ENCODE peak calls at places on chromosome 7, in four cellular contexts. One of them, this sample, is unnamed.
A peak's percentile ranks its signal among the peaks of the same experiment; 100 is the strongest.

GRCh38 chr7:50838675-50839377 is 56.1 kb upstream of the GRB10 start:
- DNase-seq in GM23338: no peak
- DNase-seq in CD8-positive, alpha-beta T cell: no peak
- DNase-seq in uterus: no peak
- DNase-seq in this sample: no peak

GRCh38 chr7:159019111-159019510 is 125.6 kb downstream of the VIPR2 start:
- DNase-seq in GM23338: no peak
- DNase-seq in CD8-positive, alpha-beta T cell: no peak
- DNase-seq in uterus: no peak
- DNase-seq in this sample: no peak

GRCh38 chr7:78968951-78969350 is 484.5 kb downstream of the MAGI2 start:
- DNase-seq in GM23338: peak; percentile 51
- DNase-seq in CD8-positive, alpha-beta T cell: no peak
- DNase-seq in uterus: no peak
- DNase-seq in this sample: no peak

GRCh38 chr7:157539521-157539920 is 202.7 kb downstream of the DNAJB6 start:
- DNase-seq in GM23338: no peak
- DNase-seq in CD8-positive, alpha-beta T cell: no peak
- DNase-seq in uterus: no peak
- DNase-seq in this sample: no peak

GRCh38 chr7:151923097-151923876 is 33.0 kb upstream of the GALNTL5 start:
- DNase-seq in GM23338: no peak
- DNase-seq in CD8-positive, alpha-beta T cell: no peak
- DNase-seq in uterus: no peak
- DNase-seq in this sample: no peak

GRCh38 chr7:135773451-135773850 is 24.8 kb upstream of the FAM180A start:
- DNase-seq in GM23338: no peak
- DNase-seq in CD8-positive, alpha-beta T cell: no peak
- DNase-seq in uterus: no peak
- DNase-seq in this sample: no peak

GRCh38 chr7:146208484-146208883 is 91.9 kb downstream of the CNTNAP2 start:
- DNase-seq in GM23338: no peak
- DNase-seq in CD8-positive, alpha-beta T cell: no peak
- DNase-seq in uterus: no peak
- DNase-seq in this sample: no peak

GRCh38 chr7:15305002-15305600 is 256.7 kb downstream of the AGMO start:
- DNase-seq in GM23338: peak; percentile 77
- DNase-seq in CD8-positive, alpha-beta T cell: no peak
- DNase-seq in uterus: no peak
- DNase-seq in this sample: no peak

GRCh38 chr7:36128448-36129047 is 24.5 kb upstream of the EEPD1 start:
- DNase-seq in GM23338: peak; percentile 59
- DNase-seq in CD8-positive, alpha-beta T cell: no peak
- DNase-seq in uterus: peak; percentile 82
- DNase-seq in this sample: no peak

GRCh38 chr7:131538071-131538790 is 18.2 kb downstream of the PODXL start:
- DNase-seq in GM23338: peak; percentile 61
- DNase-seq in CD8-positive, alpha-beta T cell: no peak
- DNase-seq in uterus: no peak
- DNase-seq in this sample: no peak

GRCh38 chr7:34296663-34297062 is 361.4 kb upstream of the NPSR1 start:
- DNase-seq in GM23338: no peak
- DNase-seq in CD8-positive, alpha-beta T cell: no peak
- DNase-seq in uterus: no peak
- DNase-seq in this sample: no peak

GRCh38 chr7:27991006-27991528 is 189.5 kb downstream of the JAZF1 start:
- DNase-seq in GM23338: no peak
- DNase-seq in CD8-positive, alpha-beta T cell: no peak
- DNase-seq in uterus: no peak
- DNase-seq in this sample: no peak

GRCh38 chr7:45178241-45179225 is 20.9 kb downstream of the RAMP3 start:
- DNase-seq in GM23338: peak; percentile 57
- DNase-seq in CD8-positive, alpha-beta T cell: no peak
- DNase-seq in uterus: no peak
- DNase-seq in this sample: peak; percentile 20

GRCh38 chr7:138852469-138852868 is 54.5 kb upstream of the ATP6V0A4 start:
- DNase-seq in GM23338: no peak
- DNase-seq in CD8-positive, alpha-beta T cell: no peak
- DNase-seq in uterus: no peak
- DNase-seq in this sample: no peak

GRCh38 chr7:90843467-90843866 is 247.3 kb downstream of the CDK14 start:
- DNase-seq in GM23338: no peak
- DNase-seq in CD8-positive, alpha-beta T cell: no peak
- DNase-seq in uterus: no peak
- DNase-seq in this sample: no peak

GRCh38 chr7:105759670-105760548 is 116.5 kb downstream of the ATXN7L1 start:
- DNase-seq in GM23338: peak; percentile 77
- DNase-seq in CD8-positive, alpha-beta T cell: no peak
- DNase-seq in uterus: peak; percentile 49
- DNase-seq in this sample: no peak

GRCh38 chr7:141593134-141593533 is 41.9 kb downstream of the AGK start:
- DNase-seq in GM23338: no peak
- DNase-seq in CD8-positive, alpha-beta T cell: no peak
- DNase-seq in uterus: no peak
- DNase-seq in this sample: no peak

GRCh38 chr7:12369700-12370099 is 34.0 kb downstream of the VWDE start:
- DNase-seq in GM23338: no peak
- DNase-seq in CD8-positive, alpha-beta T cell: no peak
- DNase-seq in uterus: no peak
- DNase-seq in this sample: no peak

GRCh38 chr7:94492601-94493000 is 17.0 kb upstream of the CASD1 start:
- DNase-seq in GM23338: no peak
- DNase-seq in CD8-positive, alpha-beta T cell: no peak
- DNase-seq in uterus: no peak
- DNase-seq in this sample: no peak

GRCh38 chr7:18583305-18583704 is 87.8 kb downstream of the HDAC9 start:
- DNase-seq in GM23338: no peak
- DNase-seq in CD8-positive, alpha-beta T cell: no peak
- DNase-seq in uterus: no peak
- DNase-seq in this sample: no peak

GRCh38 chr7:48664241-48664640 is 260.1 kb upstream of the CDC14C start:
- DNase-seq in GM23338: no peak
- DNase-seq in CD8-positive, alpha-beta T cell: no peak
- DNase-seq in uterus: no peak
- DNase-seq in this sample: no peak

GRCh38 chr7:104862719-104863118 is 151.3 kb upstream of the KMT2E start:
- DNase-seq in GM23338: peak; percentile 74
- DNase-seq in CD8-positive, alpha-beta T cell: no peak
- DNase-seq in uterus: no peak
- DNase-seq in this sample: no peak

GRCh38 chr7:94276797-94277196 is 117.9 kb upstream of the COL1A2 start:
- DNase-seq in GM23338: peak; percentile 62
- DNase-seq in CD8-positive, alpha-beta T cell: no peak
- DNase-seq in uterus: no peak
- DNase-seq in this sample: no peak

GRCh38 chr7:134154581-134155130 is 27.5 kb downstream of the LRGUK start:
- DNase-seq in GM23338: no peak
- DNase-seq in CD8-positive, alpha-beta T cell: no peak
- DNase-seq in uterus: no peak
- DNase-seq in this sample: no peak

GRCh38 chr7:1912472-1913289 is 242.6 kb downstream of the ELFN1 start:
- DNase-seq in GM23338: no peak
- DNase-seq in CD8-positive, alpha-beta T cell: no peak
- DNase-seq in uterus: peak; percentile 51
- DNase-seq in this sample: no peak

GRCh38 chr7:26429168-26429567 is 137.5 kb downstream of the SNX10 start:
- DNase-seq in GM23338: no peak
- DNase-seq in CD8-positive, alpha-beta T cell: no peak
- DNase-seq in uterus: no peak
- DNase-seq in this sample: no peak

GRCh38 chr7:104126411-104126841 is 81.4 kb downstream of the ORC5 start:
- DNase-seq in GM23338: peak; percentile 19
- DNase-seq in CD8-positive, alpha-beta T cell: no peak
- DNase-seq in uterus: no peak
- DNase-seq in this sample: no peak

GRCh38 chr7:1664711-1665591 is 5.1 kb upstream of the ELFN1 start:
- DNase-seq in GM23338: peak; percentile 85
- DNase-seq in CD8-positive, alpha-beta T cell: peak; percentile 54
- DNase-seq in uterus: peak; percentile 63
- DNase-seq in this sample: peak; percentile 31

GRCh38 chr7:13050703-13051102 is 363.3 kb downstream of the ARL4A start:
- DNase-seq in GM23338: no peak
- DNase-seq in CD8-positive, alpha-beta T cell: no peak
- DNase-seq in uterus: no peak
- DNase-seq in this sample: no peak

GRCh38 chr7:28020302-28020940 is 160.2 kb downstream of the JAZF1 start:
- DNase-seq in GM23338: peak; percentile 88
- DNase-seq in CD8-positive, alpha-beta T cell: no peak
- DNase-seq in uterus: peak; percentile 46
- DNase-seq in this sample: peak; percentile 4

GRCh38 chr7:112497481-112497880 is 16.7 kb downstream of the LSMEM1 start:
- DNase-seq in GM23338: no peak
- DNase-seq in CD8-positive, alpha-beta T cell: no peak
- DNase-seq in uterus: no peak
- DNase-seq in this sample: no peak

GRCh38 chr7:35036361-35037171 is 719 bp downstream of the DPY19L1 start:
- DNase-seq in GM23338: peak; percentile 64
- DNase-seq in CD8-positive, alpha-beta T cell: peak; percentile 45
- DNase-seq in uterus: peak; percentile 50
- DNase-seq in this sample: peak; percentile 43

GRCh38 chr7:115221484-115221883 is 299.6 kb downstream of the MDFIC start:
- DNase-seq in GM23338: no peak
- DNase-seq in CD8-positive, alpha-beta T cell: no peak
- DNase-seq in uterus: no peak
- DNase-seq in this sample: no peak

GRCh38 chr7:115216652-115217051 is 294.8 kb downstream of the MDFIC start:
- DNase-seq in GM23338: no peak
- DNase-seq in CD8-positive, alpha-beta T cell: no peak
- DNase-seq in uterus: no peak
- DNase-seq in this sample: no peak

GRCh38 chr7:115218076-115218475 is 296.2 kb downstream of the MDFIC start:
- DNase-seq in GM23338: no peak
- DNase-seq in CD8-positive, alpha-beta T cell: no peak
- DNase-seq in uterus: no peak
- DNase-seq in this sample: no peak

GRCh38 chr7:115217373-115217772 is 295.5 kb downstream of the MDFIC start:
- DNase-seq in GM23338: no peak
- DNase-seq in CD8-positive, alpha-beta T cell: no peak
- DNase-seq in uterus: no peak
- DNase-seq in this sample: no peak
- TF ChIP-seq CTCF in GM23338: no peak
- TF ChIP-seq CTCF in CD8-positive, alpha-beta T cell: peak; percentile 27
- TF ChIP-seq CTCF in uterus: no peak
- TF ChIP-seq CTCF in this sample: peak; percentile 36

GRCh38 chr7:128084896-128085608 is 53.8 kb upstream of the LRRC4 start:
- DNase-seq in GM23338: no peak
- DNase-seq in CD8-positive, alpha-beta T cell: no peak
- DNase-seq in uterus: no peak
- DNase-seq in this sample: no peak
- H3K27ac ChIP-seq in GM23338: no peak overlapping the region
- H3K27ac ChIP-seq in CD8-positive, alpha-beta T cell: no peak overlapping the region
- H3K27ac ChIP-seq in uterus: no peak overlapping the region
- H3K27ac ChIP-seq in this sample: no peak overlapping the region

DNA sequence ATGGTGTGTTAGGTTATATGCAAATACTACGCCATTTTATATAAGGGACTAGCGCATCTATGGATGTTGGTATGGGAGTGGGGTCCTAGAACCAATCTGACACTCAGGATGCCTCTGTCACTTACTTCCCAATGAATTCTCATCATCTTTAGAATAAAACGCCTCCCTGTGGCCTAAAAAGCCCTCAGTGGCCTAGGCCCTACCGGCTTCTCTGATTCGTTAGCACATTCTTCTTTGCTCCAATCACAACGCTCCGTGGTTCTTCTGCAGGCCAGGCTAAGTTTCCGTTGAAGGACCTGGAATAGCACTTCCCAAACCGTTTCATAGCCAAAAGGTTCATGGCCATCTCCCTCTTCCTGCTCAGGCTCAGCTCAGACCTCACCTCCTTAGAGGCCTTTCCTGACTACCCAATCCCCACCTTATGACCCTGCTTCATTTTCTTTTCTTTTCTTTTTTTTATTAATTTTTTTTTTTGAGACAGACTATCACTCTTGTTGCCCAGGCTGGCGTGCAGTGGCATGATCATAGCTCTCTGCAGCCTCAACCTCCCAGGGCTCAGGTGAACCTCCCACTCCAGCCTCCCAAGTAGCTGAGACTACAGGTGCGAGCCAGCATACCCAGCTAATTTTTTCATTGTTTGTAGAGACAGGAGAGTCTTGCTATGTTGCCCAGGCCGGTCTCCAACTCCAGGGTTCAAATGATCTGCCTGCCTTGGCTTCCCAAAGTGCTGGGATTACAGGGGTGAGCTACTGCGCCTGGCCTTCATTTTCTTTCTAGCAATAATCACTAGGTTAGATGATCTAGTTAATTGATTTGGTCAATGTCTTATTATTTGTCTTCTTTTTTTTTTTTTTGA is 24.5 kb upstream of the YWHAG start:
- DNase-seq in GM23338: peak; percentile 84
- DNase-seq in CD8-positive, alpha-beta T cell: no peak
- DNase-seq in uterus: no peak
- DNase-seq in this sample: no peak
- TF ChIP-seq CTCF in GM23338: peak; percentile 46
- TF ChIP-seq CTCF in CD8-positive, alpha-beta T cell: no peak
- TF ChIP-seq CTCF in uterus: no peak
- TF ChIP-seq CTCF in this sample: no peak

DNA sequence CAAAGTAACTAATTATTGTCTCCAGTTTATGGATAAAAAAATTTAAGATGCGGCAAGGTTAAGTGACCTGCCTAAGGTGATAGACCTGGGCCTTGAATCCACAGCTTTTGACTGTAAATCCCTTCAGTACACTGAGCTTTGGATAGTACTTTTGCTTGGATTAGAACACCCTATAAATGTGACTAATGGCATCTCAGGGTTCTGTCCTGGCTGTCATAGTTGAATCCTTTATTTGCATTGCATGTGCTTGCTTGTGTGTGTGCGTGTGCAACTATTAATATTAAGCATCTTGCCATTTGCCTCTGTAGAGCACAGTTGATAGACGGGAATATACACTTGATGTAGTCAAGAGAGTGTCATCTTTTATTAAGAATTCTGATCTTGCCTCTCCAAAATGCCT is 228.0 kb downstream of the AUTS2 start:
- DNase-seq in GM23338: no peak
- DNase-seq in CD8-positive, alpha-beta T cell: no peak
- DNase-seq in uterus: no peak
- DNase-seq in this sample: no peak
- H3K27ac ChIP-seq in GM23338: no peak overlapping the region
- H3K27ac ChIP-seq in CD8-positive, alpha-beta T cell: no peak overlapping the region
- H3K27ac ChIP-seq in uterus: no peak overlapping the region
- H3K27ac ChIP-seq in this sample: no peak overlapping the region

GRCh38 chr7:98479318-98479717 is 78.4 kb upstream of the BAIAP2L1 start:
- DNase-seq in GM23338: no peak
- DNase-seq in CD8-positive, alpha-beta T cell: no peak
- DNase-seq in uterus: no peak
- DNase-seq in this sample: no peak

GRCh38 chr7:98488167-98488566 is 87.3 kb upstream of the BAIAP2L1 start:
- DNase-seq in GM23338: no peak
- DNase-seq in CD8-positive, alpha-beta T cell: no peak
- DNase-seq in uterus: no peak
- DNase-seq in this sample: no peak

GRCh38 chr7:98483964-98484545 is 83.2 kb upstream of the BAIAP2L1 start:
- DNase-seq in GM23338: no peak
- DNase-seq in CD8-positive, alpha-beta T cell: no peak
- DNase-seq in uterus: no peak
- DNase-seq in this sample: no peak

GRCh38 chr7:98483276-98483963 is 82.5 kb upstream of the BAIAP2L1 start:
- DNase-seq in GM23338: peak; percentile 70
- DNase-seq in CD8-positive, alpha-beta T cell: no peak
- DNase-seq in uterus: no peak
- DNase-seq in this sample: no peak
- TF ChIP-seq CTCF in GM23338: peak; percentile 53
- TF ChIP-seq CTCF in CD8-positive, alpha-beta T cell: no peak
- TF ChIP-seq CTCF in uterus: no peak
- TF ChIP-seq CTCF in this sample: no peak

GRCh38 chr7:474605-475424 is 44.8 kb downstream of the PDGFA start:
- DNase-seq in GM23338: no peak
- DNase-seq in CD8-positive, alpha-beta T cell: no peak
- DNase-seq in uterus: no peak
- DNase-seq in this sample: no peak
- H3K27ac ChIP-seq in GM23338: no peak overlapping the region
- H3K27ac ChIP-seq in CD8-positive, alpha-beta T cell: no peak overlapping the region
- H3K27ac ChIP-seq in uterus: no peak overlapping the region
- H3K27ac ChIP-seq in this sample: no peak overlapping the region